ENCODE peak calls at places on chromosomes 5 and 9, in eight cellular contexts. One of them, this sample, is unnamed.

GRCh38 chr9:117075636-117076035 is 339.2 kb downstream of the ASTN2 start:
- DNase-seq in upper lobe of right lung: no peak
- DNase-seq in glutamatergic neuron: no peak
- DNase-seq in GDM1: no peak
- DNase-seq in stimulated activated CD8-positive, alpha-beta memory T cell treated with anti-CD3 and anti-CD28 coated beads, Interleukin-4, amount 100 ng/mL, for 1 hour: no peak
- DNase-seq in iPS-NIHi11: no peak
- DNase-seq in NCI-H1092 treated with DMSO at 0.1 percent for 48 hours: no peak
- DNase-seq in choroid plexus epithelial cell: no peak
- DNase-seq in this sample: no peak

GRCh38 chr9:113910036-113910639 is 34.0 kb downstream of the ZNF618 start:
- DNase-seq in glutamatergic neuron: no peak
- DNase-seq in stimulated activated CD8-positive, alpha-beta memory T cell treated with anti-CD3 and anti-CD28 coated beads, Interleukin-4, amount 100 ng/mL, for 1 hour: no peak
- DNase-seq in choroid plexus epithelial cell: no peak
- DNase-seq in iPS-NIHi11: no peak
- DNase-seq in upper lobe of right lung: no peak
- DNase-seq in NCI-H1092 treated with DMSO at 0.1 percent for 48 hours: peak
- DNase-seq in GDM1: no peak
- DNase-seq in this sample: no peak

GRCh38 chr9:22508790-22509189 is 62.2 kb downstream of the DMRTA1 start:
- DNase-seq in GDM1: no peak
- DNase-seq in glutamatergic neuron: no peak
- DNase-seq in NCI-H1092 treated with DMSO at 0.1 percent for 48 hours: no peak
- DNase-seq in upper lobe of right lung: no peak
- DNase-seq in choroid plexus epithelial cell: no peak
- DNase-seq in iPS-NIHi11: no peak
- DNase-seq in stimulated activated CD8-positive, alpha-beta memory T cell treated with anti-CD3 and anti-CD28 coated beads, Interleukin-4, amount 100 ng/mL, for 1 hour: no peak
- DNase-seq in this sample: no peak

GRCh38 chr5:110802998-110803397 is 64.2 kb downstream of the SLC25A46 start:
- DNase-seq in GDM1: no peak
- DNase-seq in iPS-NIHi11: no peak
- DNase-seq in glutamatergic neuron: no peak
- DNase-seq in upper lobe of right lung: no peak
- DNase-seq in stimulated activated CD8-positive, alpha-beta memory T cell treated with anti-CD3 and anti-CD28 coated beads, Interleukin-4, amount 100 ng/mL, for 1 hour: no peak
- DNase-seq in choroid plexus epithelial cell: no peak
- DNase-seq in NCI-H1092 treated with DMSO at 0.1 percent for 48 hours: no peak
- DNase-seq in this sample: no peak

GRCh38 chr5:83548556-83548955 is 77.0 kb downstream of the VCAN start:
- DNase-seq in choroid plexus epithelial cell: no peak
- DNase-seq in NCI-H1092 treated with DMSO at 0.1 percent for 48 hours: no peak
- DNase-seq in iPS-NIHi11: no peak
- DNase-seq in upper lobe of right lung: no peak
- DNase-seq in stimulated activated CD8-positive, alpha-beta memory T cell treated with anti-CD3 and anti-CD28 coated beads, Interleukin-4, amount 100 ng/mL, for 1 hour: no peak
- DNase-seq in glutamatergic neuron: no peak
- DNase-seq in GDM1: no peak
- DNase-seq in this sample: no peak

GRCh38 chr9:5800969-5801738 is 31.8 kb downstream of the ERMP1 start:
- DNase-seq in iPS-NIHi11: peak
- DNase-seq in glutamatergic neuron: no peak
- DNase-seq in GDM1: no peak
- DNase-seq in upper lobe of right lung: no peak
- DNase-seq in choroid plexus epithelial cell: peak
- DNase-seq in stimulated activated CD8-positive, alpha-beta memory T cell treated with anti-CD3 and anti-CD28 coated beads, Interleukin-4, amount 100 ng/mL, for 1 hour: no peak
- DNase-seq in NCI-H1092 treated with DMSO at 0.1 percent for 48 hours: peak
- DNase-seq in this sample: peak

GRCh38 chr9:105445203-105445881 is 2.5 kb upstream of the FSD1L start:
- DNase-seq in NCI-H1092 treated with DMSO at 0.1 percent for 48 hours: no peak
- DNase-seq in choroid plexus epithelial cell: no peak
- DNase-seq in stimulated activated CD8-positive, alpha-beta memory T cell treated with anti-CD3 and anti-CD28 coated beads, Interleukin-4, amount 100 ng/mL, for 1 hour: no peak
- DNase-seq in upper lobe of right lung: no peak
- DNase-seq in GDM1: no peak
- DNase-seq in glutamatergic neuron: no peak
- DNase-seq in iPS-NIHi11: no peak
- DNase-seq in this sample: no peak

GRCh38 chr9:118522093-118523028 is 818.2 kb downstream of the TLR4 start:
- DNase-seq in GDM1: peak
- DNase-seq in iPS-NIHi11: peak
- DNase-seq in glutamatergic neuron: peak
- DNase-seq in upper lobe of right lung: peak
- DNase-seq in choroid plexus epithelial cell: peak
- DNase-seq in NCI-H1092 treated with DMSO at 0.1 percent for 48 hours: peak
- DNase-seq in stimulated activated CD8-positive, alpha-beta memory T cell treated with anti-CD3 and anti-CD28 coated beads, Interleukin-4, amount 100 ng/mL, for 1 hour: no peak
- DNase-seq in this sample: peak

GRCh38 chr5:127296321-127296720 is 5.7 kb downstream of the MEGF10 start:
- DNase-seq in GDM1: no peak
- DNase-seq in choroid plexus epithelial cell: peak
- DNase-seq in glutamatergic neuron: no peak
- DNase-seq in stimulated activated CD8-positive, alpha-beta memory T cell treated with anti-CD3 and anti-CD28 coated beads, Interleukin-4, amount 100 ng/mL, for 1 hour: no peak
- DNase-seq in upper lobe of right lung: no peak
- DNase-seq in NCI-H1092 treated with DMSO at 0.1 percent for 48 hours: no peak
- DNase-seq in iPS-NIHi11: no peak
- DNase-seq in this sample: no peak

GRCh38 chr5:152264656-152265055 is 140.4 kb downstream of the NMUR2 start:
- DNase-seq in iPS-NIHi11: no peak
- DNase-seq in choroid plexus epithelial cell: no peak
- DNase-seq in glutamatergic neuron: no peak
- DNase-seq in GDM1: no peak
- DNase-seq in stimulated activated CD8-positive, alpha-beta memory T cell treated with anti-CD3 and anti-CD28 coated beads, Interleukin-4, amount 100 ng/mL, for 1 hour: no peak
- DNase-seq in upper lobe of right lung: no peak
- DNase-seq in NCI-H1092 treated with DMSO at 0.1 percent for 48 hours: no peak
- DNase-seq in this sample: no peak

GRCh38 chr9:21835111-21835510 is 32.7 kb downstream of the MTAP start:
- DNase-seq in glutamatergic neuron: no peak
- DNase-seq in stimulated activated CD8-positive, alpha-beta memory T cell treated with anti-CD3 and anti-CD28 coated beads, Interleukin-4, amount 100 ng/mL, for 1 hour: no peak
- DNase-seq in GDM1: no peak
- DNase-seq in NCI-H1092 treated with DMSO at 0.1 percent for 48 hours: no peak
- DNase-seq in iPS-NIHi11: no peak
- DNase-seq in choroid plexus epithelial cell: no peak
- DNase-seq in upper lobe of right lung: no peak
- DNase-seq in this sample: no peak

GRCh38 chr9:135330685-135331590 is 148.6 kb upstream of the PPP1R26 start:
- DNase-seq in choroid plexus epithelial cell: no peak
- DNase-seq in upper lobe of right lung: peak
- DNase-seq in GDM1: no peak
- DNase-seq in NCI-H1092 treated with DMSO at 0.1 percent for 48 hours: no peak
- DNase-seq in stimulated activated CD8-positive, alpha-beta memory T cell treated with anti-CD3 and anti-CD28 coated beads, Interleukin-4, amount 100 ng/mL, for 1 hour: no peak
- DNase-seq in iPS-NIHi11: no peak
- DNase-seq in glutamatergic neuron: no peak
- DNase-seq in this sample: peak

GRCh38 chr5:8905021-8905420 is 640.9 kb downstream of the SEMA5A start:
- DNase-seq in choroid plexus epithelial cell: peak
- DNase-seq in upper lobe of right lung: no peak
- DNase-seq in NCI-H1092 treated with DMSO at 0.1 percent for 48 hours: no peak
- DNase-seq in iPS-NIHi11: no peak
- DNase-seq in GDM1: no peak
- DNase-seq in stimulated activated CD8-positive, alpha-beta memory T cell treated with anti-CD3 and anti-CD28 coated beads, Interleukin-4, amount 100 ng/mL, for 1 hour: no peak
- DNase-seq in glutamatergic neuron: no peak
- DNase-seq in this sample: no peak

GRCh38 chr5:129223178-129223577 is 128.6 kb downstream of the ISOC1 start:
- DNase-seq in stimulated activated CD8-positive, alpha-beta memory T cell treated with anti-CD3 and anti-CD28 coated beads, Interleukin-4, amount 100 ng/mL, for 1 hour: no peak
- DNase-seq in iPS-NIHi11: no peak
- DNase-seq in choroid plexus epithelial cell: no peak
- DNase-seq in NCI-H1092 treated with DMSO at 0.1 percent for 48 hours: no peak
- DNase-seq in glutamatergic neuron: no peak
- DNase-seq in GDM1: no peak
- DNase-seq in upper lobe of right lung: no peak
- DNase-seq in this sample: no peak

GRCh38 chr9:126229501-126229900 is 97.1 kb upstream of the MVB12B start:
- DNase-seq in choroid plexus epithelial cell: no peak
- DNase-seq in upper lobe of right lung: no peak
- DNase-seq in iPS-NIHi11: no peak
- DNase-seq in NCI-H1092 treated with DMSO at 0.1 percent for 48 hours: no peak
- DNase-seq in GDM1: no peak
- DNase-seq in stimulated activated CD8-positive, alpha-beta memory T cell treated with anti-CD3 and anti-CD28 coated beads, Interleukin-4, amount 100 ng/mL, for 1 hour: no peak
- DNase-seq in glutamatergic neuron: no peak
- DNase-seq in this sample: peak

GRCh38 chr9:114603183-114603582 is 7.9 kb upstream of the TMEM268 start:
- DNase-seq in choroid plexus epithelial cell: no peak
- DNase-seq in NCI-H1092 treated with DMSO at 0.1 percent for 48 hours: no peak
- DNase-seq in upper lobe of right lung: no peak
- DNase-seq in stimulated activated CD8-positive, alpha-beta memory T cell treated with anti-CD3 and anti-CD28 coated beads, Interleukin-4, amount 100 ng/mL, for 1 hour: no peak
- DNase-seq in iPS-NIHi11: no peak
- DNase-seq in glutamatergic neuron: no peak
- DNase-seq in GDM1: no peak
- DNase-seq in this sample: no peak

GRCh38 chr5:138965631-138966030 is 90.5 kb upstream of the LRRTM2 start:
- DNase-seq in upper lobe of right lung: peak
- DNase-seq in iPS-NIHi11: no peak
- DNase-seq in GDM1: no peak
- DNase-seq in NCI-H1092 treated with DMSO at 0.1 percent for 48 hours: no peak
- DNase-seq in stimulated activated CD8-positive, alpha-beta memory T cell treated with anti-CD3 and anti-CD28 coated beads, Interleukin-4, amount 100 ng/mL, for 1 hour: no peak
- DNase-seq in choroid plexus epithelial cell: no peak
- DNase-seq in glutamatergic neuron: no peak
- DNase-seq in this sample: no peak

GRCh38 chr5:71905804-71906711 is 187.0 kb downstream of the CARTPT start:
- DNase-seq in stimulated activated CD8-positive, alpha-beta memory T cell treated with anti-CD3 and anti-CD28 coated beads, Interleukin-4, amount 100 ng/mL, for 1 hour: no peak
- DNase-seq in NCI-H1092 treated with DMSO at 0.1 percent for 48 hours: peak
- DNase-seq in iPS-NIHi11: no peak
- DNase-seq in choroid plexus epithelial cell: no peak
- DNase-seq in GDM1: no peak
- DNase-seq in glutamatergic neuron: peak
- DNase-seq in upper lobe of right lung: no peak
- DNase-seq in this sample: peak

GRCh38 chr5:66171349-66172344 is 27.5 kb downstream of the SREK1 start:
- DNase-seq in GDM1: no peak
- DNase-seq in glutamatergic neuron: no peak
- DNase-seq in stimulated activated CD8-positive, alpha-beta memory T cell treated with anti-CD3 and anti-CD28 coated beads, Interleukin-4, amount 100 ng/mL, for 1 hour: no peak
- DNase-seq in upper lobe of right lung: no peak
- DNase-seq in iPS-NIHi11: peak
- DNase-seq in NCI-H1092 treated with DMSO at 0.1 percent for 48 hours: peak
- DNase-seq in choroid plexus epithelial cell: peak
- DNase-seq in this sample: peak

GRCh38 chr5:120684749-120685415 is 220.8 kb downstream of the PRR16 start:
- DNase-seq in NCI-H1092 treated with DMSO at 0.1 percent for 48 hours: no peak
- DNase-seq in choroid plexus epithelial cell: peak
- DNase-seq in stimulated activated CD8-positive, alpha-beta memory T cell treated with anti-CD3 and anti-CD28 coated beads, Interleukin-4, amount 100 ng/mL, for 1 hour: no peak
- DNase-seq in GDM1: no peak
- DNase-seq in upper lobe of right lung: no peak
- DNase-seq in iPS-NIHi11: peak
- DNase-seq in glutamatergic neuron: no peak
- DNase-seq in this sample: peak

GRCh38 chr9:72280913-72281500 is 84.0 kb downstream of the ZFAND5 start:
- DNase-seq in NCI-H1092 treated with DMSO at 0.1 percent for 48 hours: peak
- DNase-seq in iPS-NIHi11: peak
- DNase-seq in choroid plexus epithelial cell: peak
- DNase-seq in glutamatergic neuron: peak
- DNase-seq in stimulated activated CD8-positive, alpha-beta memory T cell treated with anti-CD3 and anti-CD28 coated beads, Interleukin-4, amount 100 ng/mL, for 1 hour: peak
- DNase-seq in upper lobe of right lung: peak
- DNase-seq in GDM1: peak
- DNase-seq in this sample: peak

GRCh38 chr9:76655121-76655531 is 109.1 kb upstream of the PCA3 start:
- DNase-seq in upper lobe of right lung: no peak
- DNase-seq in GDM1: peak
- DNase-seq in NCI-H1092 treated with DMSO at 0.1 percent for 48 hours: no peak
- DNase-seq in stimulated activated CD8-positive, alpha-beta memory T cell treated with anti-CD3 and anti-CD28 coated beads, Interleukin-4, amount 100 ng/mL, for 1 hour: no peak
- DNase-seq in iPS-NIHi11: no peak
- DNase-seq in choroid plexus epithelial cell: peak
- DNase-seq in glutamatergic neuron: no peak
- DNase-seq in this sample: no peak

GRCh38 chr9:106600955-106601354 is 262.0 kb upstream of the ZNF462 start:
- DNase-seq in stimulated activated CD8-positive, alpha-beta memory T cell treated with anti-CD3 and anti-CD28 coated beads, Interleukin-4, amount 100 ng/mL, for 1 hour: no peak
- DNase-seq in glutamatergic neuron: no peak
- DNase-seq in choroid plexus epithelial cell: no peak
- DNase-seq in iPS-NIHi11: no peak
- DNase-seq in upper lobe of right lung: no peak
- DNase-seq in GDM1: no peak
- DNase-seq in NCI-H1092 treated with DMSO at 0.1 percent for 48 hours: no peak
- DNase-seq in this sample: no peak

GRCh38 chr5:180600554-180601041 is 9.3 kb upstream of the SCGB3A1 start:
- DNase-seq in upper lobe of right lung: peak
- DNase-seq in NCI-H1092 treated with DMSO at 0.1 percent for 48 hours: no peak
- DNase-seq in stimulated activated CD8-positive, alpha-beta memory T cell treated with anti-CD3 and anti-CD28 coated beads, Interleukin-4, amount 100 ng/mL, for 1 hour: no peak
- DNase-seq in choroid plexus epithelial cell: no peak
- DNase-seq in glutamatergic neuron: no peak
- DNase-seq in GDM1: no peak
- DNase-seq in iPS-NIHi11: peak
- DNase-seq in this sample: peak

GRCh38 chr9:134707031-134707680 is 65.6 kb downstream of the COL5A1 start:
- DNase-seq in glutamatergic neuron: peak
- DNase-seq in upper lobe of right lung: no peak
- DNase-seq in stimulated activated CD8-positive, alpha-beta memory T cell treated with anti-CD3 and anti-CD28 coated beads, Interleukin-4, amount 100 ng/mL, for 1 hour: no peak
- DNase-seq in GDM1: no peak
- DNase-seq in NCI-H1092 treated with DMSO at 0.1 percent for 48 hours: peak
- DNase-seq in iPS-NIHi11: no peak
- DNase-seq in choroid plexus epithelial cell: peak
- DNase-seq in this sample: peak

GRCh38 chr5:174745495-174745894 is 21.1 kb downstream of the MSX2 start:
- DNase-seq in NCI-H1092 treated with DMSO at 0.1 percent for 48 hours: no peak
- DNase-seq in iPS-NIHi11: no peak
- DNase-seq in stimulated activated CD8-positive, alpha-beta memory T cell treated with anti-CD3 and anti-CD28 coated beads, Interleukin-4, amount 100 ng/mL, for 1 hour: no peak
- DNase-seq in GDM1: no peak
- DNase-seq in choroid plexus epithelial cell: no peak
- DNase-seq in upper lobe of right lung: no peak
- DNase-seq in glutamatergic neuron: no peak
- DNase-seq in this sample: no peak

GRCh38 chr5:30871191-30871590 is 322.3 kb upstream of the CDH6 start:
- DNase-seq in upper lobe of right lung: no peak
- DNase-seq in choroid plexus epithelial cell: no peak
- DNase-seq in stimulated activated CD8-positive, alpha-beta memory T cell treated with anti-CD3 and anti-CD28 coated beads, Interleukin-4, amount 100 ng/mL, for 1 hour: no peak
- DNase-seq in glutamatergic neuron: no peak
- DNase-seq in GDM1: no peak
- DNase-seq in iPS-NIHi11: no peak
- DNase-seq in NCI-H1092 treated with DMSO at 0.1 percent for 48 hours: no peak
- DNase-seq in this sample: no peak

GRCh38 chr9:110006657-110007056 is 201.3 kb downstream of the C9orf152 start:
- DNase-seq in glutamatergic neuron: no peak
- DNase-seq in iPS-NIHi11: no peak
- DNase-seq in NCI-H1092 treated with DMSO at 0.1 percent for 48 hours: no peak
- DNase-seq in choroid plexus epithelial cell: no peak
- DNase-seq in upper lobe of right lung: no peak
- DNase-seq in GDM1: no peak
- DNase-seq in stimulated activated CD8-positive, alpha-beta memory T cell treated with anti-CD3 and anti-CD28 coated beads, Interleukin-4, amount 100 ng/mL, for 1 hour: no peak
- DNase-seq in this sample: no peak

GRCh38 chr5:142915840-142916424 is 145.8 kb downstream of the ARHGAP26 start:
- DNase-seq in choroid plexus epithelial cell: peak
- DNase-seq in iPS-NIHi11: peak
- DNase-seq in upper lobe of right lung: no peak
- DNase-seq in NCI-H1092 treated with DMSO at 0.1 percent for 48 hours: peak
- DNase-seq in stimulated activated CD8-positive, alpha-beta memory T cell treated with anti-CD3 and anti-CD28 coated beads, Interleukin-4, amount 100 ng/mL, for 1 hour: no peak
- DNase-seq in glutamatergic neuron: peak
- DNase-seq in GDM1: no peak
- DNase-seq in this sample: peak

GRCh38 chr9:37730256-37730655 is 23.3 kb upstream of the TRMT10B start:
- DNase-seq in choroid plexus epithelial cell: peak
- DNase-seq in upper lobe of right lung: no peak
- DNase-seq in GDM1: no peak
- DNase-seq in stimulated activated CD8-positive, alpha-beta memory T cell treated with anti-CD3 and anti-CD28 coated beads, Interleukin-4, amount 100 ng/mL, for 1 hour: no peak
- DNase-seq in glutamatergic neuron: no peak
- DNase-seq in iPS-NIHi11: no peak
- DNase-seq in NCI-H1092 treated with DMSO at 0.1 percent for 48 hours: no peak
- DNase-seq in this sample: no peak

This sample was measured in SK-N-SH.